ENCODE peak calls at places on chromosomes 13 and 19, in eight cellular contexts. F is IMR-90, Y is stomach, E is tibial nerve, B is ovary, G is H1, K is heart left ventricle, X is sigmoid colon. S is an unnamed sample.
A peak's percentile ranks its signal among the peaks of the same experiment; 100 is the strongest.

GRCh38 chr13:51772781-51773180 is 31.2 kb downstream of the DHRS12 start:
- DNase-seq in F (no peak), Y (no peak), E (no peak), B (no peak), G (no peak), K (no peak), X (no peak), S (no peak)

GRCh38 chr13:79937311-79938243 is 403.3 kb downstream of the SPRY2 start:
- DNase-seq in F (no peak), Y (no peak), E (no peak), B (no peak), G (no peak), K (no peak), X (no peak), S (no peak)

GRCh38 chr13:59358014-59358413 is 805.7 kb downstream of the DIAPH3 start:
- DNase-seq in F (no peak), Y (no peak), E (no peak), B (no peak), G (no peak), K (no peak), X (no peak), S (no peak)

GRCh38 chr19:15456871-15457700 is 7.3 kb downstream of the RASAL3 start:
- DNase-seq in F (no peak), Y (no peak), E (no peak), B (peak; percentile 24), G (peak; percentile 74), K (no peak), X (no peak), S (no peak)

GRCh38 chr13:38804536-38804935 is 117.7 kb downstream of the FREM2 start:
- DNase-seq in F (no peak), Y (no peak), E (no peak), B (no peak), G (no peak), K (no peak), X (no peak), S (no peak)

GRCh38 chr13:42345367-42345766 is 73.4 kb downstream of the AKAP11 start:
- DNase-seq in F (no peak), Y (no peak), E (no peak), B (no peak), G (no peak), K (no peak), X (no peak), S (no peak)

GRCh38 chr13:73610799-73611592 is 523.2 kb downstream of the KLF12 start:
- DNase-seq in F (no peak), Y (no peak), E (no peak), B (no peak), G (no peak), K (no peak), X (no peak), S (no peak)

GRCh38 chr19:36265064-36265463 is 50.2 kb downstream of the ZNF146 start:
- DNase-seq in F (no peak), Y (no peak), E (no peak), B (no peak), G (no peak), K (no peak), X (no peak), S (no peak)

GRCh38 chr19:53333071-53333465 is 481 bp upstream of the ZNF845 start:
- DNase-seq in F (no peak), Y (peak; percentile 42), E (peak; percentile 23), B (peak; percentile 58), G (no peak), K (peak; percentile 61), X (peak; percentile 82), S (peak; percentile 71)

DNA sequence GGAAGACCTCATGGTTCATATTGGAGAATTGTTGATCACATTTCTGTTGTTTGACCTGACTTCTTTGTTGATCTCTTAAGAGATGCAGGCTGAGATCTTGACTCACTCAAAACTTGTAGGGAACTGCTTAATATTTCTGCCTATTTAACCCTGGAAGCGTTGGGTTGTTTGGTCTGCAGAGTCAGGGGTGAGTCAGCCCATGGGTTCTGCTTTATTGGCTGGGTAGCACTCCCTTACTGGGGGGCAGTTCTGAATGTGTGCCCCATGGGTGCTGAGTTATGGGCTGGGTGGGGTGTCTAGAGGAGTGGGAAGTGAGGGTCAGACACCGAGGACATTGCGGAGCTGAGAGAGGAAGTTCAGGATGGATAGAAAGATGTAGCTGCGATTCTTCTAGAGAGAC is 87.9 kb downstream of the LRCH1 start:
- DNase-seq in F (peak; percentile 58), Y (no peak), E (no peak), B (no peak), G (no peak), K (no peak), X (no peak), S (no peak)
- TF ChIP-seq POLR2A in F (no peak), Y (no peak), E (no peak), B (no peak), G (no peak), K (no peak), X (no peak), S (no peak)

DNA sequence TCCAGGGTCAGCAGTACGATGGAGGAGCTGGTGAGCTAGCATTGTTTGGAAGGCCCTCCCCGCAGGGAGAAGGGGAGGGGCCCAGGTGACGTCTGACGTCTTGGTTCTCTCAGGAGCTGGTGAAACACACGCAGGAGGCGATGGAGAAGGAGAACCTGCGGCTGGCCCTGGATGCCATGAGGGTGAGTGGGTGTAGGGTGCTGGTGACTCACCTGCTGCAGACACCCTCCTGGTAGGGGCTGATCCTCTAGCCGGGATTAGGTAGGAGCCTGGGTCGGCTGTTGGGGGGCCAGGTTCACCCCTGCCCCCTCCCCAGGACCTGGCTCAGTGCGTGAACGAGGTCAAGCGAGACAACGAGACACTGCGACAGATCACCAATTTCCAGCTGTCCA is 55.8 kb downstream of the VAV1 start:
- DNase-seq in F (no peak), Y (no peak), E (no peak), B (no peak), G (no peak), K (no peak), X (no peak), S (no peak)
- TF ChIP-seq POLR2A in F (no peak), Y (no peak), E (no peak), B (no peak), G (no peak), K (no peak), X (no peak), S (no peak)

DNA sequence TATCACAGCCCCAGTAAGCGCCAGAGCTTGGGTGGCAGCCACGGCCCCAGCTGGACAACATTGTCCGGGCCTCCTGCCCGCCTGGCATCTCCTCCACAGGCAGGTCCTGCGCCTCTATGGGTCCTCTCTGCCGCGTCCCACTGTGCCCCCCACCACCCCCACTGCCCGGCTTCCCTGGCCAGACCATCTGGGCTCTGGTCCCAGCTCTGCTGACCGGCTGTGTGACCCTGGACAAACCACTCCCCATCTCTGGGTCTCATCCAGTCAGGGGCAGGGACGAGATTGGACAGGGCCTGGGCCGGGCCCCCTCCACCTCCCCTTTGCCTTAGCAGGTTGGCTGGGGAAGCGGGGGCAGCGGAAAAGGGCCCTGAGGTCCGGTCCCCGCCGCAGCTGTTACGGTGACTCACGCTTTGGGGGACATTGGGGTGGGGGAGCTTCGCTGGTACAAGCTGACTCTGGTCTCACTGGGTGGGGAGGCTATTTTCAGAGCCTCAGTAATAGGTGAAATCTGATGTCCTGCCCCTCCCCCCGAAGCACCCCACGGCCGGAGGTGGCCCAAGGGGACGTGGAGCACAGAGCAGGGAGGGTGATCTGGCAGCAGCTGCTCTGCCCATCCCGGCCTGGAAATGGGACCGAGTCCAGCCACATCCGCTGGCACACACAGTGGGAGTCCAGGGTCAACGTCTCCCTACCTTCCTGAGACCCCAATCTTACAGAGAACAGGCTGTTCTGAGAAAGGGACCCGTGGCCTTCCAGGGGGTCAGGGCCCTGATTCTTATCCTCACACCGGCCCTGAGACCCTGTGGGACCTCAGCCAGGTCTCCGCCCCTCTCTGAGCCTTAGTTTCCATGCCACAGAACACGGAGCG is 9.1 kb downstream of the NFIC start:
- DNase-seq in F (peak; percentile 70), Y (peak; percentile 82), E (peak; percentile 86), B (peak; percentile 90), G (no peak), K (peak; percentile 92), X (peak; percentile 96), S (peak; percentile 94)
- TF ChIP-seq POLR2A in F (no peak), Y (no peak), E (peak; percentile 12), B (no peak), G (no peak), K (no peak), X (no peak), S (peak; percentile 22)

GRCh38 chr13:60396008-60396782 is 825 bp upstream of the TDRD3 start:
- DNase-seq in F (peak; percentile 87), Y (peak; percentile 91), E (peak; percentile 78), B (peak; percentile 84), G (peak; percentile 73), K (peak; percentile 96), X (peak; percentile 94), S (peak; percentile 86)
- TF ChIP-seq POLR2A in F (no peak), Y (peak; percentile 82), E (peak; percentile 71), B (peak; percentile 50), G (no peak), K (peak; percentile 95), X (peak; percentile 82), S (peak; percentile 65)

DNA sequence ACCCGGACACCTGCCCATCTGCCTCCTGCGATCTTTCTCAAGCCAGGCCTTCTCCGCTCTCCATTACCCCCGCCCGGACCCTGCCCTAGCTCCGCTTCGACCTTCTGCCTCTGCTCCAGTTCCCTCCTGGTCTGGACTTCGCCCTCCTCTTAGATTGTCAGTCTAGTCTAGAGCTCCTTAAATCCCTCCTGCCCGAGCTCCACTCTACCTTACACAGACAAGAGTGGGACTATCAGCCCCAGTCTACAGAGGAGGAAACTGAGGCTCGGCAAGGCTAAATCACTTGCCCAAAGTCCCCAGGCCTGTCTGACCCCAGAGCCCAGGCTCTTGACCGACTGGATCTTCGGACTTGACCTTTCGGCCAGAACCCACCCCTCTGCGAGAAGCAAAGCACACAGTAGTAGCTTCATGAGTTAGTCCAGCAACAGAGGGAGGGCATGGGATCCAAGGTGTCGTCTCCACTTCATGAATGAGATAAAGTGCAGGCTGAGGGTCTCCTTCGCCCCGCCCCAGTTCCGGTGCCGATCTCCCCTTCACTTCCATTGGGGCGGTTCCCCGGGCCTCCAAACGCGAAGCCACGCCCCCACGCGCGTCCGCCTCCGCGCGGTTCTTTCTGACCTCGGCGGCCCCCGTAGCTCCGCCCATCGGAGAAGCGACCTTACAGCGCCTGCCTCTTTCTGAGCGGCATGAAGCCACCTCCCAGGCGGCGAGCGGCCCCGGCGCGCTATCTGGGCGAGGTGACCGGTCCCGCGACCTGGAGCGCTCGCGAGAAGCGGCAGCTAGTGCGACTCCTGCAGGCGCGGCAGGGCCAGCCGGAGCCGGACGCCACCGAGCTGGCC is at the start of gene SNAPC2:
- DNase-seq in F (peak; percentile 91), Y (peak; percentile 98), E (peak; percentile 95), B (peak; percentile 97), G (peak; percentile 80), K (peak; percentile 98), X (peak; percentile 98), S (peak; percentile 96)
- TF ChIP-seq POLR2A in F (no peak), Y (no peak), E (peak; percentile 40), B (peak; percentile 50), G (no peak), K (peak; percentile 74), X (peak; percentile 22), S (peak; percentile 73)